ENCODE peak calls at places on chromosomes 12 and 14, in four cellular contexts. X is GM04503, N is frontal cortex, D is AG20443. C is an unnamed sample.

GRCh38 chr14:23079716-23080115 is 15.2 kb downstream of the ACIN1 start:
- DNase-seq in X (peak), N (no peak), D (peak), C (no peak)

GRCh38 chr14:42130809-42131208 is 524.1 kb downstream of the LRFN5 start:
- DNase-seq in X (no peak), N (no peak), D (no peak), C (no peak)

GRCh38 chr12:112599871-112600270 is 181.1 kb downstream of the PTPN11 start:
- DNase-seq in X (peak), N (no peak), D (peak), C (no peak)

GRCh38 chr12:92340441-92341332 is 195.0 kb upstream of the BTG1 start:
- DNase-seq in X (no peak), N (no peak), D (no peak), C (no peak)

GRCh38 chr14:53683229-53683628 is 273.4 kb downstream of the BMP4 start:
- DNase-seq in X (no peak), N (no peak), D (no peak), C (no peak)

GRCh38 chr12:91406920-91407341 is 224.3 kb upstream of the DCN start:
- DNase-seq in X (no peak), N (no peak), D (no peak), C (no peak)

GRCh38 chr14:90968025-90968424 is 92.4 kb downstream of the RPS6KA5 start:
- DNase-seq in X (no peak), N (no peak), D (no peak), C (no peak)

GRCh38 chr14:24434676-24435075 is 4.9 kb downstream of the KHNYN start:
- DNase-seq in X (no peak), N (no peak), D (no peak), C (no peak)

GRCh38 chr14:70018713-70019201 is 139.5 kb downstream of the SMOC1 start:
- DNase-seq in X (no peak), N (no peak), D (peak), C (no peak)

GRCh38 chr14:55579724-55580400 is at the start of gene KTN1:
- DNase-seq in X (no peak), N (peak), D (peak), C (peak)

GRCh38 chr12:132023658-132024057 is 73.9 kb downstream of the EP400 start:
- DNase-seq in X (no peak), N (no peak), D (no peak), C (no peak)

GRCh38 chr14:99561827-99562226 is 42.2 kb downstream of the CCDC85C start:
- DNase-seq in X (no peak), N (no peak), D (no peak), C (no peak)

GRCh38 chr14:23352506-23353432 is at the start of gene SLC22A17:
- DNase-seq in X (peak), N (peak), D (peak), C (peak)

GRCh38 chr12:89075890-89076591 is 276.3 kb downstream of the DUSP6 start:
- DNase-seq in X (no peak), N (no peak), D (no peak), C (no peak)

GRCh38 chr14:34872822-34873590 is 2.2 kb downstream of the BAZ1A start:
- DNase-seq in X (no peak), N (no peak), D (peak), C (no peak)

GRCh38 chr12:63826002-63826585 is 18.4 kb upstream of the SRGAP1 start:
- DNase-seq in X (no peak), N (no peak), D (peak), C (no peak)

GRCh38 chr12:51751657-51752056 is 96.9 kb downstream of the FIGNL2 start:
- DNase-seq in X (no peak), N (peak), D (peak), C (no peak)

GRCh38 chr12:40942326-40942725 is 245.8 kb upstream of the PDZRN4 start:
- DNase-seq in X (peak), N (no peak), D (peak), C (no peak)

GRCh38 chr14:22887260-22887989 is 4.4 kb downstream of the REM2 start:
- DNase-seq in X (no peak), N (peak), D (peak), C (peak)

C was measured in T-helper 9 cell.